ENCODE peak calls at places on chromosomes 1 and 21, in seven cellular contexts. K is aorta; M is psoas muscle; U is esophagus squamous epithelium; R is CD8-positive, alpha-beta memory T cell; I is upper lobe of left lung; F is gastrocnemius medialis. O is an unnamed sample.
A peak's percentile ranks its signal among the peaks of the same experiment; 100 is the strongest.

GRCh38 chr21:46124926-46125845 is 27.3 kb downstream of the COL6A2 start:
- DNase-seq in K (peak; percentile 75), M (peak; percentile 45), U (no peak), R (no peak), I (peak; percentile 82), F (no peak), O (peak; percentile 41)

GRCh38 chr1:115229016-115229415 is 109.0 kb downstream of the NGF start:
- DNase-seq in K (no peak), M (no peak), U (no peak), R (no peak), I (no peak), F (no peak), O (no peak)

GRCh38 chr21:42061866-42062542 is 9.1 kb upstream of the UMODL1 start:
- DNase-seq in K (no peak), M (peak; percentile 36), U (no peak), R (peak; percentile 87), I (peak; percentile 81), F (no peak), O (no peak)

GRCh38 chr1:24248859-24249258 is 61.8 kb upstream of the IFNLR1 start:
- DNase-seq in K (no peak), M (no peak), U (no peak), R (no peak), I (no peak), F (no peak), O (no peak)

GRCh38 chr1:110012100-110012499 is 22.3 kb upstream of the STRIP1 start:
- DNase-seq in K (no peak), M (no peak), U (no peak), R (no peak), I (no peak), F (no peak), O (peak; percentile 63)

GRCh38 chr1:205630241-205630640 is 1.6 kb downstream of the ELK4 start:
- DNase-seq in K (no peak), M (no peak), U (no peak), R (peak; percentile 13), I (no peak), F (no peak), O (no peak)

GRCh38 chr1:114349891-114350605 is 161.0 kb downstream of the TRIM33 start:
- DNase-seq in K (no peak), M (no peak), U (no peak), R (no peak), I (no peak), F (no peak), O (no peak)

GRCh38 chr1:5751833-5752714 is 240.2 kb downstream of the NPHP4 start:
- DNase-seq in K (peak; percentile 56), M (no peak), U (no peak), R (no peak), I (peak; percentile 25), F (no peak), O (no peak)

GRCh38 chr1:23019851-23020625 is 770 bp downstream of the KDM1A start:
- DNase-seq in K (peak; percentile 81), M (peak; percentile 62), U (no peak), R (peak; percentile 2), I (no peak), F (no peak), O (peak; percentile 35)

GRCh38 chr1:94205639-94206038 is 31.7 kb downstream of the ARHGAP29 start:
- DNase-seq in K (no peak), M (no peak), U (no peak), R (no peak), I (no peak), F (no peak), O (no peak)

GRCh38 chr1:13699936-13700520 is at the start of gene PRDM2:
- DNase-seq in K (peak; percentile 85), M (peak; percentile 72), U (no peak), R (peak; percentile 74), I (peak; percentile 95), F (no peak), O (peak; percentile 58)

GRCh38 chr1:175278236-175278635 is 85.7 kb upstream of the KIAA0040 start:
- DNase-seq in K (no peak), M (no peak), U (no peak), R (no peak), I (no peak), F (no peak), O (no peak)

GRCh38 chr21:43622796-43623195 is 36.5 kb downstream of the HSF2BP start:
- DNase-seq in K (no peak), M (no peak), U (no peak), R (no peak), I (no peak), F (no peak), O (no peak)

GRCh38 chr1:24443241-24443656 is 27.6 kb downstream of the NIPAL3 start:
- DNase-seq in K (no peak), M (no peak), U (no peak), R (no peak), I (no peak), F (no peak), O (no peak)

GRCh38 chr1:156342556-156342955 is 4.2 kb downstream of the TSACC start:
- DNase-seq in K (no peak), M (no peak), U (no peak), R (no peak), I (no peak), F (no peak), O (no peak)

GRCh38 chr1:8118031-8118451 is 91.9 kb upstream of the ERRFI1 start:
- DNase-seq in K (no peak), M (no peak), U (no peak), R (no peak), I (no peak), F (no peak), O (no peak)

GRCh38 chr1:38053416-38054091 is 7.0 kb upstream of the POU3F1 start:
- DNase-seq in K (no peak), M (no peak), U (no peak), R (no peak), I (no peak), F (no peak), O (no peak)

DNA sequence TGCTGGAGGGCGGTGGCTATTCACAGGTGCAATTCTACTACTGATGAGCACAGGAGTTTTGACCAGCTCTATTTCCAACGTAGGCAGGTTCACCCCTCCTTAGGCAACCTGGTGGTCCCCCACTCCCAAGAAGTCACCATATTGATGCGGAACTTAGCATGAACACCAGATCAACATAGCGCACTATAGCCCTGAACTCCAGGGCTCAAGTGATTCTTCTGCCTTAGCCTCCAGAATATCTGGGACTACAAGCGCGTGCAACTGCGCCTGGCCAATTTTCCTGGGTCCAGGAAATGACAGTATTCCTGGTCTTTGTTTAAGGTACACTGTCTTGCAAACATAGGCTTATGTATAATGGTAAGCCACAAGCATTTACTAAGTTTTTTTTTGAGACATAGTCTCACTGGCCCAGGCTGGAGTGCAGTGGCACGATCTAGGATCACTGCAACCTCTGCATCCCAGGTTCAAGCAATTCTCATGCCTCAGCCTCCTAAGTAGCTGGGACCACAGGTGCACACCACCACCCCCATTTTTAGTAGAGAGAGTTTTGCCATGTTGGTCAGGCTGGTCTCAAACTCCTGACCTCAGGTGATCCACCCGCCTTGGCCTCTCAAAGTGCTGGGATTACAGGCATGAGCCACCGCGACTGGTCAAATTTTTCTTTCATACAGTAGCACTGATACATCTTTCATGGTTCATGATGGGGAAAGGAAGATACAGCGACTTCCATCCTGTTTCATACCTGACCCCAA is 12.6 kb downstream of the MCL1 start:
- DNase-seq in K (peak; percentile 50), M (no peak), U (no peak), R (no peak), I (no peak), F (no peak), O (no peak)
- H3K4me3 ChIP-seq in K (no peak overlapping the region), M (peak overlapping the region; percentile 45), U (peak overlapping the region; percentile 37), R (peak overlapping the region; percentile 59), I (peak overlapping the region; percentile 39), F (peak overlapping the region; percentile 51), O (peak overlapping the region; percentile 31)

DNA sequence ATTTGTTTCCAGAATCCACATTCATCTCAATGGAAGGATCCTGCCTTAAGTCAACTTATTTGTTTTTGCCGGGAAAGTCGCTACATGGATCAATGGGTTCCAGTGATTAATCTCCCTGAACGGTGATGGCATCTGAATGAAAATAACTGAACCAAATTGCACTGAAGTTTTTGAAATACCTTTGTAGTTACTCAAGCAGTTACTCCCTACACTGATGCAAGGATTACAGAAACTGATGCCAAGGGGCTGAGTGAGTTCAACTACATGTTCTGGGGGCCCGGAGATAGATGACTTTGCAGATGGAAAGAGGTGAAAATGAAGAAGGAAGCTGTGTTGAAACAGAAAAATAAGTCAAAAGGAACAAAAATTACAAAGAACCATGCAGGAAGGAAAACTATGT is 2.6 kb downstream of the GADD45A start:
- DNase-seq in K (no peak), M (no peak), U (no peak), R (no peak), I (no peak), F (no peak), O (no peak)
- H3K4me3 ChIP-seq in K (peak overlapping the region; percentile 80), M (peak overlapping the region; percentile 88), U (peak overlapping the region; percentile 92), R (no peak overlapping the region), I (peak overlapping the region; percentile 94), F (peak overlapping the region; percentile 88), O (peak overlapping the region; percentile 89)

DNA sequence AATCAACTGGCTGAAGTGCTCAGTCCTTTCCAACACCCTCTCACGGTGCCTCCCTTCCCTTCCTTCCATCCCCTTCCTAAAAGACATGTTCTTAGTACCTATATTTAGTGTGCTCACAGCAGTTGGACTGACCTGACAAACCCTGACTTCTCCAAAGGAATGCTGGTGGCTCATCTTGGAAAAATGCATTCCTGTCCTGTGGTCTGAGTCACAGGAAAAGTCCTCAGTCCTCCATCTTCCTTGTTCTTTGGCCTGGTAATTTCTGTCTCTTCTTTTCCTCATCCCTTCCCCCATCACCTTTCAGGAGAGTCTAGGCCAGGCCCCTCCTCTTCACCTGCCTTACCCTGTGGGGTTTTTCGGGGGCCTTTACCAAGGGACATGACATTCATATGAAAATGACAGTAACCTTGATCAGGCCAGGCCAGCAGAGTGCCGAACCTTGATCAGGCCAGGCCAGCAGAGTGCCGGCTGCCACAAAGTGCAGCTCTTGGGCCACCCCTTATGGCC is 7.2 kb downstream of the ATP1B1 start:
- DNase-seq in K (no peak), M (no peak), U (no peak), R (no peak), I (peak; percentile 36), F (no peak), O (no peak)
- H3K4me3 ChIP-seq in K (no peak overlapping the region), M (peak overlapping the region; percentile 100), U (no peak overlapping the region), R (no peak overlapping the region), I (no peak overlapping the region), F (peak overlapping the region; percentile 9), O (no peak overlapping the region)

GRCh38 chr1:51875291-51875772 is 3.2 kb downstream of the NRDC start:
- DNase-seq in K (no peak), M (no peak), U (no peak), R (no peak), I (no peak), F (no peak), O (no peak)

GRCh38 chr1:51878307-51878615 is 266 bp downstream of the NRDC start:
- DNase-seq in K (no peak), M (no peak), U (no peak), R (no peak), I (no peak), F (no peak), O (no peak)

GRCh38 chr1:51878616-51879336 is at the start of gene NRDC:
- DNase-seq in K (peak; percentile 100), M (peak; percentile 100), U (peak; percentile 98), R (peak; percentile 99), I (peak; percentile 95), F (peak; percentile 100), O (peak; percentile 100)

GRCh38 chr1:51877434-51878306 is 857 bp downstream of the NRDC start:
- DNase-seq in K (no peak), M (no peak), U (no peak), R (no peak), I (no peak), F (peak; percentile 13), O (no peak)

DNA sequence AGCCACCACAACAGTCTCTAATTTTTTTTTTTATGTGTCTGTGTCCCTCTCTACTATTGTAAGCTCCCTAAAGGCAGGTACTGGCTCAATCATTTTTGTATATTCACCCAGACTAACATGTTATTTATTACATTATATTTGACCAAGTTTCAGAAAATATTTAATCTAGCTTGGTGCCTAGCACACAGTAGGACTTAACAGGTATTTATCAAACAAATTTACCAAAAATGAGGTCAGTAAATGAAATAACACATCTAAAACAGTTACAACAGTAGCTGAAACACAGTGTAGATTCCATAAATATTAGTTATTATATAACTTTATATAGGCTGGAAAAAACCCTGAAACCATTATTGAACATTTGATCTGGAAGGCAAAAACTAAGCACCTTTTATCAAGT is 2.7 kb downstream of the NRDC start:
- DNase-seq in K (no peak), M (no peak), U (no peak), R (no peak), I (no peak), F (no peak), O (no peak)
- H3K4me3 ChIP-seq in K (no peak overlapping the region), M (peak overlapping the region; percentile 77), U (no peak overlapping the region), R (no peak overlapping the region), I (no peak overlapping the region), F (no peak overlapping the region), O (no peak overlapping the region)